ENCODE peak calls at places on chromosomes 7 and 10, in eight cellular contexts. B is globus pallidus; V is left cardiac atrium; P is AG08396; H is astrocyte of the spinal cord; L is activated CD4-positive, alpha-beta T cell treated with anti-CD3 and anti-CD28 coated beads, Interleukin-2, amount 50 U/mL, for 1 hour; N is activated naive CD4-positive, alpha-beta T cell; A is H9. M is an unnamed sample.

GRCh38 chr10:69362471-69362954 is 54.2 kb downstream of the TACR2 start:
- DNase-seq in B (no peak), V (peak; percentile 83), P (peak; percentile 67), H (peak; percentile 71), L (peak; percentile 33), N (no peak), A (no peak), M (peak; percentile 70)

GRCh38 chr10:15521507-15521906 is 150.4 kb upstream of the FAM171A1 start:
- DNase-seq in B (no peak), V (no peak), P (no peak), H (no peak), L (no peak), N (no peak), A (no peak), M (no peak)

GRCh38 chr7:38185938-38186337 is 7.9 kb downstream of the STARD3NL start:
- DNase-seq in B (no peak), V (no peak), P (no peak), H (no peak), L (no peak), N (no peak), A (no peak), M (no peak)

GRCh38 chr10:97454330-97455036 is 8.5 kb downstream of the ZDHHC16 start:
- DNase-seq in B (no peak), V (peak; percentile 37), P (no peak), H (peak; percentile 35), L (no peak), N (no peak), A (no peak), M (no peak)

GRCh38 chr7:90709501-90710465 is 113.7 kb downstream of the CDK14 start:
- DNase-seq in B (peak; percentile 15), V (no peak), P (peak; percentile 15), H (peak; percentile 74), L (no peak), N (no peak), A (no peak), M (no peak)

GRCh38 chr10:124035928-124036558 is 57.4 kb downstream of the CHST15 start:
- DNase-seq in B (no peak), V (peak; percentile 43), P (no peak), H (peak; percentile 22), L (no peak), N (no peak), A (no peak), M (peak; percentile 88)

GRCh38 chr10:104622598-104623209 is 18.4 kb upstream of the SORCS3 start:
- DNase-seq in B (no peak), V (no peak), P (no peak), H (peak; percentile 24), L (no peak), N (no peak), A (peak; percentile 76), M (no peak)

GRCh38 chr10:11476035-11476434 is 135.4 kb downstream of the USP6NL start:
- DNase-seq in B (no peak), V (no peak), P (no peak), H (no peak), L (no peak), N (no peak), A (no peak), M (no peak)

GRCh38 chr7:26510226-26510957 is 218.7 kb downstream of the SNX10 start:
- DNase-seq in B (no peak), V (no peak), P (no peak), H (no peak), L (no peak), N (no peak), A (no peak), M (no peak)

GRCh38 chr10:11594589-11595394 is 16.7 kb downstream of the USP6NL start:
- DNase-seq in B (no peak), V (no peak), P (no peak), H (no peak), L (no peak), N (no peak), A (no peak), M (no peak)

GRCh38 chr10:79638318-79638717 is 27.6 kb downstream of the SFTPA1 start:
- DNase-seq in B (no peak), V (no peak), P (no peak), H (no peak), L (no peak), N (no peak), A (no peak), M (no peak)

GRCh38 chr10:100101526-100102076 is 19.9 kb upstream of the CPN1 start:
- DNase-seq in B (no peak), V (no peak), P (peak; percentile 40), H (no peak), L (no peak), N (no peak), A (no peak), M (no peak)

GRCh38 chr7:156932006-156932405 is 17.5 kb upstream of the NOM1 start:
- DNase-seq in B (no peak), V (no peak), P (no peak), H (no peak), L (no peak), N (no peak), A (no peak), M (no peak)

GRCh38 chr7:38704041-38704547 is 72.9 kb upstream of the AMPH start:
- DNase-seq in B (no peak), V (no peak), P (no peak), H (no peak), L (no peak), N (no peak), A (no peak), M (no peak)

M was measured in lower lobe of right lung.